ENCODE peak calls at places on chromosomes 1 and 21, in six cellular contexts. One of them, this sample, is unnamed.
A peak's percentile ranks its signal among the peaks of the same experiment; 100 is the strongest.

GRCh38 chr1:41486053-41486891 is 1.8 kb upstream of the EDN2 start:
- DNase-seq in endothelial cell of umbilical vein: no peak
- DNase-seq in ovary: no peak
- DNase-seq in heart left ventricle: no peak
- DNase-seq in body of pancreas: peak; percentile 70
- DNase-seq in right cardiac atrium: peak; percentile 39
- DNase-seq in this sample: peak; percentile 32

GRCh38 chr1:19495816-19496528 is 10.6 kb upstream of the CAPZB start:
- DNase-seq in endothelial cell of umbilical vein: no peak
- DNase-seq in ovary: no peak
- DNase-seq in heart left ventricle: no peak
- DNase-seq in body of pancreas: no peak
- DNase-seq in right cardiac atrium: no peak
- DNase-seq in this sample: no peak

GRCh38 chr1:17653728-17654351 is 101.3 kb upstream of the ACTL8 start:
- DNase-seq in endothelial cell of umbilical vein: peak; percentile 25
- DNase-seq in ovary: peak; percentile 55
- DNase-seq in heart left ventricle: no peak
- DNase-seq in body of pancreas: peak; percentile 50
- DNase-seq in right cardiac atrium: peak; percentile 73
- DNase-seq in this sample: peak; percentile 56

GRCh38 chr1:118294817-118295486 is 109.9 kb upstream of the SPAG17 start:
- DNase-seq in endothelial cell of umbilical vein: no peak
- DNase-seq in ovary: no peak
- DNase-seq in heart left ventricle: no peak
- DNase-seq in body of pancreas: no peak
- DNase-seq in right cardiac atrium: no peak
- DNase-seq in this sample: no peak

GRCh38 chr1:222325506-222325905 is 222.4 kb downstream of the HHIPL2 start:
- DNase-seq in endothelial cell of umbilical vein: no peak
- DNase-seq in ovary: no peak
- DNase-seq in heart left ventricle: no peak
- DNase-seq in body of pancreas: no peak
- DNase-seq in right cardiac atrium: no peak
- DNase-seq in this sample: no peak

GRCh38 chr1:216183427-216183826 is 239.8 kb downstream of the USH2A start:
- DNase-seq in endothelial cell of umbilical vein: no peak
- DNase-seq in ovary: no peak
- DNase-seq in heart left ventricle: no peak
- DNase-seq in body of pancreas: no peak
- DNase-seq in right cardiac atrium: no peak
- DNase-seq in this sample: no peak

GRCh38 chr1:59985901-59986735 is 59.5 kb upstream of the CYP2J2 start:
- DNase-seq in endothelial cell of umbilical vein: no peak
- DNase-seq in ovary: no peak
- DNase-seq in heart left ventricle: no peak
- DNase-seq in body of pancreas: no peak
- DNase-seq in right cardiac atrium: peak; percentile 52
- DNase-seq in this sample: no peak

GRCh38 chr1:239587066-239587465 is 200.7 kb downstream of the CHRM3 start:
- DNase-seq in endothelial cell of umbilical vein: no peak
- DNase-seq in ovary: no peak
- DNase-seq in heart left ventricle: no peak
- DNase-seq in body of pancreas: no peak
- DNase-seq in right cardiac atrium: no peak
- DNase-seq in this sample: no peak

GRCh38 chr1:191876631-191877030 is 281.6 kb upstream of the RGS18 start:
- DNase-seq in endothelial cell of umbilical vein: no peak
- DNase-seq in ovary: no peak
- DNase-seq in heart left ventricle: no peak
- DNase-seq in body of pancreas: no peak
- DNase-seq in right cardiac atrium: no peak
- DNase-seq in this sample: no peak

GRCh38 chr21:16196521-16197208 is 466.9 kb downstream of the USP25 start:
- DNase-seq in endothelial cell of umbilical vein: peak; percentile 80
- DNase-seq in ovary: no peak
- DNase-seq in heart left ventricle: no peak
- DNase-seq in body of pancreas: no peak
- DNase-seq in right cardiac atrium: no peak
- DNase-seq in this sample: no peak

GRCh38 chr1:64584479-64584878 is 114.5 kb downstream of the CACHD1 start:
- DNase-seq in endothelial cell of umbilical vein: peak; percentile 26
- DNase-seq in ovary: no peak
- DNase-seq in heart left ventricle: no peak
- DNase-seq in body of pancreas: no peak
- DNase-seq in right cardiac atrium: no peak
- DNase-seq in this sample: no peak

GRCh38 chr1:119964673-119965363 is 68.5 kb upstream of the ADAM30 start:
- DNase-seq in endothelial cell of umbilical vein: no peak
- DNase-seq in ovary: no peak
- DNase-seq in heart left ventricle: peak; percentile 35
- DNase-seq in body of pancreas: no peak
- DNase-seq in right cardiac atrium: no peak
- DNase-seq in this sample: no peak

GRCh38 chr1:112318263-112318662 is 77.8 kb upstream of the CTTNBP2NL start:
- DNase-seq in endothelial cell of umbilical vein: no peak
- DNase-seq in ovary: no peak
- DNase-seq in heart left ventricle: no peak
- DNase-seq in body of pancreas: no peak
- DNase-seq in right cardiac atrium: no peak
- DNase-seq in this sample: no peak

GRCh38 chr1:203340112-203340804 is 10.7 kb downstream of the FMOD start:
- DNase-seq in endothelial cell of umbilical vein: peak; percentile 76
- DNase-seq in ovary: peak; percentile 78
- DNase-seq in heart left ventricle: peak; percentile 72
- DNase-seq in body of pancreas: peak; percentile 85
- DNase-seq in right cardiac atrium: peak; percentile 80
- DNase-seq in this sample: peak; percentile 81

GRCh38 chr1:19028546-19029129 is 72.2 kb upstream of the IFFO2 start:
- DNase-seq in endothelial cell of umbilical vein: no peak
- DNase-seq in ovary: no peak
- DNase-seq in heart left ventricle: no peak
- DNase-seq in body of pancreas: no peak
- DNase-seq in right cardiac atrium: no peak
- DNase-seq in this sample: no peak

GRCh38 chr21:31133243-31133830 is 95.1 kb upstream of the KRTAP19-8 start:
- DNase-seq in endothelial cell of umbilical vein: no peak
- DNase-seq in ovary: no peak
- DNase-seq in heart left ventricle: no peak
- DNase-seq in body of pancreas: no peak
- DNase-seq in right cardiac atrium: no peak
- DNase-seq in this sample: no peak

GRCh38 chr21:31132574-31133242 is 94.4 kb upstream of the KRTAP19-8 start:
- DNase-seq in endothelial cell of umbilical vein: no peak
- DNase-seq in ovary: no peak
- DNase-seq in heart left ventricle: no peak
- DNase-seq in body of pancreas: no peak
- DNase-seq in right cardiac atrium: no peak
- DNase-seq in this sample: no peak

GRCh38 chr21:31136891-31137290 is 98.6 kb upstream of the KRTAP19-8 start:
- DNase-seq in endothelial cell of umbilical vein: peak; percentile 21
- DNase-seq in ovary: no peak
- DNase-seq in heart left ventricle: no peak
- DNase-seq in body of pancreas: no peak
- DNase-seq in right cardiac atrium: peak; percentile 74
- DNase-seq in this sample: no peak

GRCh38 chr21:31137951-31138350 is 99.7 kb upstream of the KRTAP19-8 start:
- DNase-seq in endothelial cell of umbilical vein: no peak
- DNase-seq in ovary: no peak
- DNase-seq in heart left ventricle: no peak
- DNase-seq in body of pancreas: no peak
- DNase-seq in right cardiac atrium: no peak
- DNase-seq in this sample: no peak

DNA sequence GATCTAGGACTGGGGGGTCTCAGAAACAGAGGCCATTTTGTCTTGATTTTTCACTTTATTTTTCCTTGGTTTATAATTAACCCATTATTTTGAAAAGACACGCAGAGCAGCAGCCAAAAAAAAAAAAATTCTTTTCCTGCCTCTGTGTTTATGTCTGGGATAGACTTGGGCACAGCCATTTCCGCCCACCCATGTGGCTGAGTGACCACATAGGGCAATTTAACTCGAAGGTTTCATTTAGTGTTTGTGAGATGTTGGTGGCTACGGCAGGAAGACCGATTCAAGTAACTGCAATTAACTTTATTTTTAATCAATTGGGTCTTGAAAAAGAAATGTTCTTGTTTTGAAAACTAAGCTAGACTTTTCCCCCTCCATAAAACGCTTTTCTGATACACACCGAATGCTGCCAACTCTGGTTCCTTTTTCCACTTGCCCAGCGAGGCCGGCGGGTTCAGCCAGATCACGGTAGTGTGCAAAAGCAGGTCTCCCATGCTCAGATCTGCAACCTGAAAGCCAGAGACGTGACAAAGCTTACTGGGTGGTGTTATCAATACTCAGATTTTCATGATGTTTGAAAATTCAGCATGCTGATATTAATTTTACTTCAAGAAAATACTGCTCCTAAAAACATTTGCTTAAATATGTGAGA is 97.4 kb upstream of the KRTAP19-8 start:
- DNase-seq in endothelial cell of umbilical vein: peak; percentile 31
- DNase-seq in ovary: no peak
- DNase-seq in heart left ventricle: no peak
- DNase-seq in body of pancreas: no peak
- DNase-seq in right cardiac atrium: no peak
- DNase-seq in this sample: no peak
- H3K4me1 ChIP-seq in endothelial cell of umbilical vein: peaks cover 5% of the 10 kb centered on the region
- H3K4me1 ChIP-seq in ovary: no peaks in the 10 kb centered on the region
- H3K4me1 ChIP-seq in heart left ventricle: no peaks in the 10 kb centered on the region
- H3K4me1 ChIP-seq in body of pancreas: no peaks in the 10 kb centered on the region
- H3K4me1 ChIP-seq in right cardiac atrium: no peaks in the 10 kb centered on the region
- H3K4me1 ChIP-seq in this sample: peaks cover 12% of the 10 kb centered on the region

DNA sequence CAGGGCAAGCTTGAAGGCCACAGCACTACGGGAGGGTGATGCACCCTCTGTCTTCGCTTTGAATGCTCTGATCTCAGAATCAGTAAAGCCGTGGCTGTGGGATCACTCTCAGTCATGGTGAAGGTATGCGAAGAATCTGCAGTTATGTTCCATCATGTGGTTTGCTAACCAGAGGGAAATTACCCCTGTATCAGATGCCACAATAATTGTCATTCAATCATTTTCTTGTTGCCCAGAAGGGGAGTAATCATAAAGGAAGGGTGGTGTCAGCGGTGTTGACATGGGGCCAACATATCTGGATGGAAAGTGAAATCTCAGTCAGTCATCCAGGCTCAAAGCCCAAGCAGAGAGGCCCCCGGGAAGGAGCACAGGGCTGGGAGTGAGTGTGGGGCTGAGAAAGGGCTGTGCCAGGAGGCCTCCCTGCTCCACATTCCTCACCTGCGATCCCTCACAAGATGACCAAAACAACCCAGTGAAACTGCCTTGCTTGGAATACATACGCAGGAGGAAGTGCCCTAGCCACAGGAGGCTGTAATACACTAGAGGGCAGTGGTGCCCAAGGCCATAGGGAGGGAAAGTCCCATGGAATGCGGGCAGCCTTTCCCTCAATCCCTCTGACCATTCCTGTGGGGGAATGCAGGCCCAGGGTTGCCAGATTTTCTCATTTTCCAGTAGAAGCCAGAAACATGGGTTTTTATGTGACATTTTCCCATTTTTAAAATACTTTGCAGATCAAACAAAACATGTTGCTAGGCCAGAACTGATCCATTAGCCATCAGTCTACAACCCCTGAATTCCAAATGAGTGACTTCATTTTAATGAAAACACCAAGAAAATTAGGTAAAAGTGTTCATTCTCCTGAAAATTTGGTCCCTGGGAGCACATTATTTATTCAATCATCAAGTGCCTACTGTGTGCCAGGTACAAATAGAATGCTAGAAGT is 95.7 kb upstream of the VANGL1 start:
- DNase-seq in endothelial cell of umbilical vein: peak; percentile 56
- DNase-seq in ovary: peak; percentile 27
- DNase-seq in heart left ventricle: no peak
- DNase-seq in body of pancreas: peak; percentile 67
- DNase-seq in right cardiac atrium: peak; percentile 58
- DNase-seq in this sample: peak; percentile 70
- H3K4me3 ChIP-seq in endothelial cell of umbilical vein: no peak overlapping the region
- H3K4me3 ChIP-seq in ovary: no peak overlapping the region
- H3K4me3 ChIP-seq in heart left ventricle: no peak overlapping the region
- H3K4me3 ChIP-seq in body of pancreas: no peak overlapping the region
- H3K4me3 ChIP-seq in right cardiac atrium: no peak overlapping the region
- H3K4me3 ChIP-seq in this sample: no peak overlapping the region

GRCh38 chr1:230173176-230173575 is 106.1 kb downstream of the GALNT2 start:
- DNase-seq in endothelial cell of umbilical vein: no peak
- DNase-seq in ovary: no peak
- DNase-seq in heart left ventricle: peak; percentile 6
- DNase-seq in body of pancreas: no peak
- DNase-seq in right cardiac atrium: no peak
- DNase-seq in this sample: no peak

GRCh38 chr1:230174765-230175747 is 108.0 kb downstream of the GALNT2 start:
- DNase-seq in endothelial cell of umbilical vein: no peak
- DNase-seq in ovary: no peak
- DNase-seq in heart left ventricle: no peak
- DNase-seq in body of pancreas: no peak
- DNase-seq in right cardiac atrium: no peak
- DNase-seq in this sample: no peak

GRCh38 chr1:230172016-230172356 is 104.9 kb downstream of the GALNT2 start:
- DNase-seq in endothelial cell of umbilical vein: no peak
- DNase-seq in ovary: no peak
- DNase-seq in heart left ventricle: peak; percentile 11
- DNase-seq in body of pancreas: no peak
- DNase-seq in right cardiac atrium: no peak
- DNase-seq in this sample: no peak

GRCh38 chr1:230175839-230176238 is 108.8 kb downstream of the GALNT2 start:
- DNase-seq in endothelial cell of umbilical vein: no peak
- DNase-seq in ovary: no peak
- DNase-seq in heart left ventricle: no peak
- DNase-seq in body of pancreas: no peak
- DNase-seq in right cardiac atrium: no peak
- DNase-seq in this sample: no peak

GRCh38 chr1:230174041-230174440 is 107.0 kb downstream of the GALNT2 start:
- DNase-seq in endothelial cell of umbilical vein: no peak
- DNase-seq in ovary: no peak
- DNase-seq in heart left ventricle: peak; percentile 14
- DNase-seq in body of pancreas: no peak
- DNase-seq in right cardiac atrium: no peak
- DNase-seq in this sample: no peak
- H3K4me1 ChIP-seq in endothelial cell of umbilical vein: no peaks in the 10 kb centered on the region
- H3K4me1 ChIP-seq in ovary: peaks cover 14% of the 10 kb centered on the region
- H3K4me1 ChIP-seq in heart left ventricle: peaks cover 52% of the 10 kb centered on the region
- H3K4me1 ChIP-seq in body of pancreas: peaks cover 56% of the 10 kb centered on the region
- H3K4me1 ChIP-seq in right cardiac atrium: peaks cover 6% of the 10 kb centered on the region
- H3K4me1 ChIP-seq in this sample: peaks cover 7% of the 10 kb centered on the region

DNA sequence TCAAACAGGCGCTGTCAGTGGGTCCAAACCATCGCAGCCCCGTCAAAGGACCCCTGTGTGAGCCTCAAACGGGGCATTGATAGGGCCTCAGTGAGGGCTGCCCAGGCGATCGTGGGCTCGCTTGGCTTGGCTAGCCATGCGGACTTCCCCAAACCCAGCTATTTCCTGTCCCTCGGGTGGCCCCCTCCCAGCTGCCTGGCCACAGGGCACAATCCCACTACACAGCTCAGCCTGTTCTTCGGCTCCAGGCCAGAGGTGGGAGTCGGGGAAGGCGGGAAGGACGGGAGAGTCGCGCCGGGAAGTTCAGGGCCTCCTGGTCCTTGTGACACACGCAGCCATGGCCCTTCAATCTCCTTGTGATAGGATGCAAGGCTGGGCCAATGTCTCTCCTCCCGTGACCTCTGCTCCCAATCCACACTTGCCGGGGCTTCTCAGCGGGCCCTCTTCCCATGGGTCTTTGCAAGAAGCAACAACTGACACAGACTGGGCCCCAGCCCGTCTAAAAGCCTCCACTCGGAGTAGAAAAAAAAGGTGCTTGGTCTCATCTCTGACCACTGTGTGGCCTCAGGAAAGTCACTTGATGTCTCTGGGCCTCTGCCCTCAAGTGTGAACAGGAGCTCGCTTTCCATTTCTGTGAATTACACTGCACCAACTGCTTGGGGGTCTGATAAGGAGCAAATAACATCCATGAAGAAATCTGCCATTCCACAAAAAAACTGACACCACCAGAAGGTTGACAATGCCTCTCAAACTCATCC is 7.1 kb upstream of the MATN1 start:
- DNase-seq in endothelial cell of umbilical vein: no peak
- DNase-seq in ovary: no peak
- DNase-seq in heart left ventricle: no peak
- DNase-seq in body of pancreas: no peak
- DNase-seq in right cardiac atrium: no peak
- DNase-seq in this sample: no peak
- H3K4me3 ChIP-seq in endothelial cell of umbilical vein: no peak overlapping the region
- H3K4me3 ChIP-seq in ovary: no peak overlapping the region
- H3K4me3 ChIP-seq in heart left ventricle: no peak overlapping the region
- H3K4me3 ChIP-seq in body of pancreas: no peak overlapping the region
- H3K4me3 ChIP-seq in right cardiac atrium: no peak overlapping the region
- H3K4me3 ChIP-seq in this sample: no peak overlapping the region

This sample was measured in Caco-2.